ENCODE peak calls at places on chromosomes 3 and 15, in seven cellular contexts. A is endothelial cell, U is cardiac muscle cell, Z is astrocyte of the spinal cord, F is neural progenitor cell, B is IMR-90, X is WTC11. S is an unnamed sample.

GRCh38 chr3:40381904-40382616 is 4.9 kb upstream of the ENTPD3 start:
- DNase-seq in Z (no peak), A (no peak), X (no peak), B (no peak), U (peak; percentile 29), F (no peak), S (no peak)

GRCh38 chr3:38590521-38590920 is 59.0 kb downstream of the SCN5A start:
- DNase-seq in U (no peak), Z (no peak), F (no peak), A (no peak), B (no peak), X (no peak), S (no peak)

GRCh38 chr3:151345854-151346253 is 16.5 kb upstream of the P2RY13 start:
- DNase-seq in Z (peak; percentile 73), B (peak; percentile 82), X (no peak), A (no peak), U (peak; percentile 77), F (no peak), S (peak; percentile 55)

GRCh38 chr3:113054552-113054951 is 63.8 kb downstream of the GTPBP8 start:
- DNase-seq in F (no peak), Z (peak; percentile 32), X (no peak), A (no peak), U (peak; percentile 89), B (peak; percentile 69), S (peak; percentile 37)

GRCh38 chr3:12424635-12425319 is 59.5 kb upstream of the TSEN2 start:
- DNase-seq in U (peak; percentile 62), X (no peak), A (no peak), B (no peak), Z (no peak), F (no peak), S (no peak)

GRCh38 chr3:187684880-187685279 is 14.7 kb upstream of the SST start:
- DNase-seq in X (no peak), F (no peak), U (peak; percentile 62), Z (peak; percentile 33), B (peak; percentile 24), A (no peak), S (no peak)

GRCh38 chr3:119831022-119831421 is 49.1 kb downstream of the NR1I2 start:
- DNase-seq in Z (no peak), B (no peak), F (no peak), A (no peak), X (no peak), U (peak; percentile 20), S (peak; percentile 17)

GRCh38 chr3:128864351-128864811 is 15.0 kb upstream of the ACAD9 start:
- DNase-seq in F (peak; percentile 37), Z (no peak), A (no peak), U (no peak), X (no peak), B (no peak), S (no peak)

GRCh38 chr15:57947781-57948180 is 117.7 kb downstream of the ALDH1A2 start:
- DNase-seq in X (peak; percentile 24), Z (peak; percentile 6), U (peak; percentile 43), B (no peak), F (peak; percentile 21), A (no peak), S (no peak)

GRCh38 chr15:67444100-67444499 is 76.8 kb upstream of the C15orf61 start:
- DNase-seq in A (no peak), U (no peak), B (no peak), X (no peak), F (no peak), Z (no peak), S (peak; percentile 4)

GRCh38 chr3:43102773-43103480 is 3.0 kb downstream of the POMGNT2 start:
- DNase-seq in X (no peak), U (peak; percentile 37), F (no peak), Z (no peak), B (no peak), A (no peak), S (no peak)

GRCh38 chr3:120348065-120348980 is 831 bp downstream of the LRRC58 start:
- DNase-seq in F (peak; percentile 11), B (peak; percentile 10), Z (peak; percentile 3), A (no peak), X (peak; percentile 77), U (no peak), S (peak; percentile 8)

GRCh38 chr15:90463381-90463780 is 66.3 kb upstream of the CRTC3 start:
- DNase-seq in Z (peak; percentile 85), A (no peak), U (peak; percentile 75), F (no peak), X (no peak), B (peak; percentile 76), S (peak; percentile 82)

GRCh38 chr3:125651246-125651645 is 55.9 kb upstream of the OSBPL11 start:
- DNase-seq in X (no peak), A (no peak), F (no peak), B (peak; percentile 54), U (no peak), Z (peak; percentile 18), S (peak; percentile 38)

GRCh38 chr3:37715358-37715757 is 146.3 kb upstream of the CTDSPL start:
- DNase-seq in Z (no peak), F (no peak), X (no peak), U (no peak), B (no peak), A (no peak), S (no peak)

GRCh38 chr15:58484794-58485600 is 53.2 kb downstream of the LIPC start:
- DNase-seq in X (no peak), U (no peak), Z (no peak), A (no peak), F (no peak), B (no peak), S (no peak)

GRCh38 chr15:101510212-101511197 is 21.0 kb upstream of the PCSK6 start:
- DNase-seq in Z (no peak), F (no peak), B (no peak), A (no peak), X (no peak), U (peak; percentile 14), S (no peak)

GRCh38 chr3:40292637-40293036 is 16.9 kb upstream of the EIF1B start:
- DNase-seq in F (peak; percentile 53), A (no peak), X (peak; percentile 20), B (no peak), Z (no peak), U (no peak), S (no peak)

GRCh38 chr3:50246517-50246954 is 10.5 kb downstream of the GNAI2 start:
- DNase-seq in X (no peak), A (peak; percentile 44), Z (peak; percentile 98), U (peak; percentile 92), F (peak; percentile 47), B (peak; percentile 92), S (peak; percentile 99)

GRCh38 chr3:120402257-120402656 is 48.5 kb downstream of the FSTL1 start:
- DNase-seq in F (no peak), U (no peak), A (no peak), X (no peak), Z (no peak), B (no peak), S (no peak)

GRCh38 chr3:129575987-129576364 is 30.5 kb downstream of the PLXND1 start:
- DNase-seq in U (no peak), Z (no peak), A (no peak), F (peak; percentile 42), X (no peak), B (no peak), S (no peak)

GRCh38 chr3:32002536-32003368 is 21.2 kb downstream of the ZNF860 start:
- DNase-seq in U (no peak), B (no peak), X (no peak), Z (peak; percentile 36), F (no peak), A (no peak), S (no peak)

GRCh38 chr3:61858054-61858453 is 296.7 kb downstream of the PTPRG start:
- DNase-seq in F (no peak), U (peak; percentile 67), X (no peak), A (no peak), B (peak; percentile 56), Z (peak; percentile 58), S (peak; percentile 33)

DNA sequence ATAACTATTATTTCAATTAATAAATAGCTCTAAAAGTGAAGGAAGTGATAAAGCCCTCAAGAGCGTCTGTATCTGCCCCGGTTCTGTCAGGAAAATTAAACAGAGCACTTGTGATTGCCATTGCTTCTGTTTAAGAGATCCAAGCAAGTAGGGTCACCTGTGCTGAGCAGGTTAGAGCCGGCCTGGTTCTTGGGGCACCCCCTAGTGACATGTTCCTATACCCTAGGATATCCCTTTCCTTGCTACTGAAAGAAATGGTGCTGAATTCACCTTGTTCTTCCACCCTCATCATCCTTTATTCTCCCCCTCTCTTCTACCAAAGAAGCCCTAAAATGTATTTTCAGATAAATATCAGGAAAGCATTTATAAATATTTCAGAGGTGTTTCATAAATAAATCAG is 323.5 kb downstream of the RORA start:
- DNase-seq in X (peak; percentile 49), A (no peak), B (no peak), F (peak; percentile 45), U (no peak), Z (no peak), S (no peak)
- TF ChIP-seq CTCF in X (no peak), A (no peak), B (no peak), F (peak; percentile 32), U (no peak), Z (no peak), S (no peak)

GRCh38 chr15:91522609-91523332 is 330.7 kb upstream of the SLCO3A1 start:
- DNase-seq in Z (peak; percentile 67), X (no peak), B (peak; percentile 80), A (no peak), F (peak; percentile 4), U (peak; percentile 43), S (peak; percentile 56)
- TF ChIP-seq CTCF in Z (peak; percentile 56), X (no peak), B (peak; percentile 94), A (no peak), F (peak; percentile 34), U (no peak), S (peak; percentile 78)

DNA sequence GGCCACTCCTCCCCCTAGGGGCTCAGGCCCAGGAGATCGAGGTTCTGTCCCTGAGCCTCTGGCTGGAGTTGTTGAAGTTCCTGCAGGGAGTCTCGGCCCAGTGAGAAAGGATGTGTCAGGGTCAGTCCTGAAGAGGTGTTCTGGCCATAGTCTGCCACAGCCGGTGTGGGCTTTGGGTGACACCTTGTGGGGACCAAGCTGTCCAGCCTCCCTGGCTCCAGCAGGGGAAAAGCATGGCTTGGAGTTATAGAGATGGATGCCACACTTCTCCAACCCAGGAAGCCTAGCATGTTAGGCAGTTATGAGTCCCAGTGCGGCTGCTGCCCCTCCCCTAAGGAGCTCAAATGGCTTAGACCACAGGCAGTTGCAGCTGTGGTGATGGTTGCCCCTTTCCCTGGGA is 945.6 kb upstream of the GBE1 start:
- DNase-seq in X (peak; percentile 31), F (peak; percentile 15), U (no peak), B (no peak), A (no peak), Z (no peak), S (no peak)
- TF ChIP-seq CTCF in X (no peak), F (peak; percentile 26), U (no peak), B (no peak), A (no peak), Z (no peak), S (no peak)

DNA sequence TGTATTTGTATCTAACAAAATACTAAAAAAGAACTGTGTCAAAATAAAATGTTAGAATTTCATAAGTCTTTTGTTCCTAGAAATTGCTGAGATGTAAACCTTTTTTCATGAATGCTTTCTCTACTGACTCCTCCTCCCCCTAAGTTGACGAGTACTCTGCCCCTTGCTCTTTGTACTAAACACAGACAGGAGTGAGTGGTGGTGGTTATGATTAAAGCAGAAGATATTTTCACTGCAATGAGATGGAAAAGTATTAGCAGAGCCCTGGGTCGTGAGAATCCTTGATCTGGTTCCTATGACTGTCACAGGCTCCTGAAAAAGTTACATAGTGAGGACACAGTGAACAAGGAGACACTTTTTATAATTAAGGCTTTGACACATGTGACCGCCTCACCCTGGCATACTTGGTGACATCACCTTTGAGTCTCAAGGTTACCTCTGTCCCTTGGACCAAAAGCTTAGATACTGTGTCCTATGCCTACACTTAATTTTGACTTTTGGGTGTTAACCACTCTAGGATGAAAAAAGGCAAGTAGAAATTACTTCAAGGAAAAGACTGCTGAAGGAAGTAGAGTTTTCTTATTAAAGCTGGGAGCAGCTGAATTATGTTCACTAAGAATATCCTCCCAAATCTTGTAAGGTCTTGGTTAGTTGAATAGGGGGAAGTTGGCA is 130.4 kb upstream of the LYSMD4 start:
- DNase-seq in U (no peak), Z (no peak), F (no peak), X (no peak), B (peak; percentile 10), A (no peak), S (no peak)
- TF ChIP-seq CTCF in U (no peak), Z (no peak), F (no peak), X (no peak), B (no peak), A (no peak), S (no peak)

S was measured in HFFc6.